ENCODE peak calls at places on chromosomes 5 and 9, in ten cellular contexts. G, N, D, I, S, W, C, V, J and P are unnamed samples.

GRCh38 chr5:150068472-150068871 is 17.9 kb downstream of the CSF1R start:
- DNase-seq in C (no peak), W (no peak), D (no peak), I (no peak), S (no peak), G (no peak), N (no peak), J (peak), V (no peak), P (no peak)

GRCh38 chr5:122053181-122054109 is 24.6 kb downstream of the LOX start:
- DNase-seq in N (peak), I (no peak), D (peak), G (peak), W (no peak), S (peak), V (no peak), J (no peak), C (no peak), P (no peak)

GRCh38 chr9:136840877-136841645 is 1.2 kb upstream of the AJM1 start:
- DNase-seq in I (peak), J (no peak), S (no peak), D (peak), G (no peak), W (peak), V (no peak), N (peak), C (peak), P (peak)

GRCh38 chr9:76593011-76593347 is 134.0 kb downstream of the GCNT1 start:
- DNase-seq in V (no peak), G (no peak), J (no peak), C (no peak), S (no peak), W (no peak), N (no peak), I (no peak), D (no peak), P (no peak)

GRCh38 chr9:127853312-127854168 is 918 bp downstream of the ENG start:
- DNase-seq in S (no peak), D (no peak), G (no peak), V (no peak), J (no peak), N (peak), W (no peak), C (no peak), I (peak), P (no peak)

GRCh38 chr9:82105729-82106128 is 117.2 kb downstream of the SPATA31D1 start:
- DNase-seq in G (no peak), S (no peak), N (no peak), J (no peak), I (no peak), W (no peak), D (no peak), C (no peak), V (no peak), P (no peak)

GRCh38 chr5:179404321-179405053 is 59.2 kb upstream of the ADAMTS2 start:
- DNase-seq in I (peak), J (no peak), W (peak), S (no peak), G (peak), D (peak), V (no peak), N (peak), C (peak), P (no peak)

GRCh38 chr5:12655675-12656074 is 751.4 kb upstream of the CTNND2 start:
- DNase-seq in C (no peak), W (no peak), I (no peak), N (no peak), G (no peak), S (no peak), V (no peak), D (no peak), J (no peak), P (no peak)

GRCh38 chr9:131773911-131774379 is 34.1 kb upstream of the RAPGEF1 start:
- DNase-seq in J (no peak), N (peak), V (no peak), S (no peak), C (no peak), G (no peak), D (peak), I (no peak), W (peak), P (peak)

GRCh38 chr9:132578367-132578932 is 4.0 kb upstream of the BARHL1 start:
- DNase-seq in N (no peak), D (no peak), G (no peak), J (no peak), S (no peak), V (no peak), C (no peak), I (no peak), W (no peak), P (no peak)

GRCh38 chr9:130901498-130902203 is 5.0 kb upstream of the QRFP start:
- DNase-seq in I (no peak), J (no peak), C (no peak), V (no peak), W (no peak), G (no peak), N (peak), S (no peak), D (no peak), P (no peak)

GRCh38 chr5:58357121-58357520 is 102.8 kb downstream of the PLK2 start:
- DNase-seq in I (no peak), V (no peak), G (no peak), W (no peak), J (no peak), N (peak), S (no peak), C (no peak), D (peak), P (no peak)

GRCh38 chr5:90909091-90909503 is 350.5 kb downstream of the ADGRV1 start:
- DNase-seq in G (no peak), S (no peak), J (no peak), C (no peak), N (peak), W (no peak), V (no peak), D (peak), I (no peak), P (peak)

GRCh38 chr5:147858520-147858919 is 20.0 kb upstream of the SCGB3A2 start:
- DNase-seq in J (no peak), G (no peak), D (no peak), I (no peak), N (no peak), S (no peak), C (no peak), W (no peak), V (no peak), P (no peak)

GRCh38 chr5:38393636-38394035 is 135.3 kb downstream of the EGFLAM start:
- DNase-seq in D (no peak), C (no peak), J (no peak), V (no peak), I (no peak), W (no peak), N (no peak), S (no peak), G (no peak), P (no peak)

GRCh38 chr9:104787306-104788015 is 23.5 kb downstream of the NIPSNAP3B start:
- DNase-seq in W (no peak), N (no peak), S (no peak), G (no peak), J (no peak), V (no peak), D (no peak), I (no peak), C (no peak), P (no peak)

GRCh38 chr5:141359790-141360426 is at the start of gene PCDHGB2:
- DNase-seq in D (peak), W (no peak), S (no peak), I (peak), C (no peak), V (no peak), G (no peak), J (no peak), N (peak), P (peak)
- TF ChIP-seq CTCF in D (peak), W (peak), S (peak), I (peak), C (peak), V (peak), G (no peak), J (peak), N (peak), P (peak)

GRCh38 chr9:106892632-106893031 is 29.7 kb downstream of the ZNF462 start:
- DNase-seq in G (no peak), W (no peak), C (no peak), N (peak), S (peak), I (peak), J (peak), D (peak), V (no peak), P (peak)

GRCh38 chr9:106890621-106891020 is 27.7 kb downstream of the ZNF462 start:
- DNase-seq in N (no peak), C (no peak), V (no peak), I (no peak), W (no peak), D (no peak), S (no peak), G (no peak), J (no peak), P (no peak)

GRCh38 chr9:106893088-106893487 is 30.1 kb downstream of the ZNF462 start:
- DNase-seq in W (no peak), G (no peak), V (no peak), S (no peak), D (peak), C (no peak), I (no peak), N (peak), J (no peak), P (no peak)

GRCh38 chr9:106888992-106889631 is 26.1 kb downstream of the ZNF462 start:
- DNase-seq in W (no peak), S (no peak), N (no peak), V (no peak), I (no peak), C (no peak), J (no peak), D (no peak), G (no peak), P (no peak)

GRCh38 chr9:106891286-106891685 is 28.3 kb downstream of the ZNF462 start:
- DNase-seq in N (peak), J (no peak), D (no peak), G (no peak), V (no peak), S (no peak), C (no peak), W (no peak), I (no peak), P (no peak)
- H3K4me3 ChIP-seq in N (no peak), J (no peak), D (no peak), G (no peak), V (no peak), S (no peak), C (no peak), W (no peak), I (no peak), P (no peak)

GRCh38 chr5:93586948-93587918 is 4.2 kb downstream of the NR2F1 start:
- DNase-seq in J (no peak), N (no peak), V (no peak), C (no peak), D (peak), S (no peak), W (no peak), G (no peak), I (peak), P (peak)
- TF ChIP-seq CTCF in J (no peak), N (no peak), V (no peak), C (no peak), D (no peak), S (no peak), W (no peak), G (no peak), I (no peak), P (no peak)

GRCh38 chr5:75142566-75143136 is 90.3 kb upstream of the GCNT4 start:
- DNase-seq in J (no peak), S (no peak), G (no peak), V (no peak), W (no peak), N (no peak), C (no peak), I (no peak), D (no peak), P (no peak)
- H3K4me3 ChIP-seq in J (no peak), S (no peak), G (no peak), V (no peak), W (no peak), N (no peak), C (no peak), I (no peak), D (no peak), P (no peak)

GRCh38 chr9:94127806-94128205 is 43.5 kb downstream of the PTPDC1 start:
- DNase-seq in I (no peak), W (no peak), S (no peak), C (no peak), V (no peak), J (no peak), D (no peak), G (no peak), N (no peak), P (no peak)
- TF ChIP-seq CTCF in I (no peak), W (no peak), S (no peak), C (no peak), V (no peak), J (no peak), D (no peak), G (no peak), N (no peak), P (no peak)

GRCh38 chr5:170360712-170361501 is 28.3 kb downstream of the KCNMB1 start:
- DNase-seq in D (no peak), C (no peak), V (no peak), G (no peak), J (no peak), I (no peak), N (no peak), W (peak), S (no peak), P (no peak)

GRCh38 chr5:170355601-170356098 is 33.5 kb downstream of the KCNMB1 start:
- DNase-seq in I (no peak), S (no peak), D (no peak), J (peak), N (no peak), C (no peak), V (no peak), W (peak), G (no peak), P (no peak)

GRCh38 chr5:170353946-170354345 is 35.2 kb downstream of the KCNMB1 start:
- DNase-seq in V (no peak), S (no peak), G (peak), C (no peak), J (peak), I (peak), N (no peak), W (no peak), D (no peak), P (no peak)

GRCh38 chr5:170361600-170361999 is 27.6 kb downstream of the KCNMB1 start:
- DNase-seq in C (no peak), G (no peak), N (no peak), J (no peak), I (no peak), D (no peak), W (peak), V (no peak), S (no peak), P (no peak)

GRCh38 chr5:170357853-170358497 is 31.2 kb downstream of the KCNMB1 start:
- DNase-seq in G (peak), D (no peak), W (no peak), I (no peak), C (no peak), N (no peak), S (peak), J (peak), V (peak), P (no peak)
- H3K4me3 ChIP-seq in G (no peak), D (no peak), W (no peak), I (no peak), C (no peak), N (no peak), S (no peak), J (no peak), V (no peak), P (no peak)

GRCh38 chr9:134377143-134377484 is 50.9 kb downstream of the RXRA start:
- DNase-seq in I (no peak), G (no peak), S (no peak), J (no peak), D (no peak), W (no peak), N (no peak), V (no peak), C (no peak), P (no peak)

GRCh38 chr9:134374301-134375010 is 48.2 kb downstream of the RXRA start:
- DNase-seq in I (peak), W (no peak), G (no peak), J (no peak), S (peak), D (no peak), V (no peak), N (no peak), C (no peak), P (no peak)

GRCh38 chr9:134376386-134377142 is 50.3 kb downstream of the RXRA start:
- DNase-seq in W (no peak), D (no peak), G (no peak), N (no peak), I (no peak), V (no peak), J (peak), C (no peak), S (peak), P (no peak)

GRCh38 chr9:134375011-134375390 is 48.7 kb downstream of the RXRA start:
- DNase-seq in G (no peak), D (no peak), S (peak), I (no peak), J (peak), V (no peak), W (no peak), C (no peak), N (peak), P (no peak)

DNA sequence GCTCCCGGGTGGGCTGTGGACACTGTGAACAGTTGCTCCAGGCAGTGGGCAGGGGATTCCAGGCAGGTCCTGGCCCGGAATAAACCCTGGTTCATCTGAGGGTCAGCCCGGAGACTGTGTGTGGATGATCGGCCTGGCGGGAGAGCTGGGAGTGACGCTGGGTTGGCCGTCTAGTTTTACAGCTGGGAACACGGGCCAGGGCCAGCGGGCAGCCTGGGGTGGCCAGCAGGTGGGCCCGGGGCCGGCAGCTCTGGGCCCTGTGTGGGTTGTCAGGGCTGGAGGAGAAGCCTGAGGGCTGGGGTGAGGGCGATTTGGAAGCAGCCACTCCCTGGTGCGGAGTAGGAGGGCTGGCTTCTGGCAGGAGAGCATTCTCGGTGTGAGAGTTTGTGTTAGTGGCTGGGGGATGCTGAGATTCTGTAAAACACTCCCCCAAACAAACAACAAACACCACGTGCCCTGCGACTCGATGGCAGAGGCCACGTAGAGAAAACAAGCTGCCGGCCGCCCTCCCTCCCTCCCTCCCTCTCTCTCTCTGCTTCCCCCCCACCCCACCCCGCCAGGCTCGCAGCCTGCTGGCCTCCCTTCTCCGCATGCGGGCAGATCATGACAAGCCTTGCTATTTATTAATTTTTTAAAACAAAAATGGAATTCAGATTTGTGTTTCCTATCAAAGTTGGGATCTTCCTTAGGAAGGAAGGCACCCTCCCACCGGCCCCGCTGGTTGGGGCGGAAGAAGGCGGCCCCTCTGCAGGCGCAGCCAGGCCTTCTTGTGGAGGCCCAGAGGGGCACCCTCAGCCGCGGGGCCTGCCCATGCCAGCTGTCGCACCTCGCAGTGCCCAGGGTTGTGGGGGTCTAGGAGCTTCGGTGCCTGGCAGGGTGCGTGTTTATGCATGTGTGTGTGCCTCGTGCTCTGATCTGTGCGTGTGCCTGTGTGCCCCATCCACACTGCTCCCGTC is 49.5 kb downstream of the RXRA start:
- DNase-seq in D (no peak), W (no peak), I (peak), J (peak), N (peak), V (no peak), G (no peak), S (peak), C (no peak), P (peak)
- TF ChIP-seq CTCF in D (no peak), W (no peak), I (no peak), J (no peak), N (no peak), V (no peak), G (no peak), S (peak), C (no peak), P (no peak)

GRCh38 chr9:27112235-27112634 is 3.2 kb downstream of the TEK start:
- DNase-seq in C (no peak), G (no peak), N (no peak), J (no peak), I (no peak), D (no peak), V (no peak), S (no peak), W (no peak), P (no peak)

GRCh38 chr9:27108981-27109541 is at the start of gene TEK:
- DNase-seq in N (peak), S (no peak), D (peak), J (no peak), C (no peak), G (no peak), W (no peak), V (no peak), I (no peak), P (no peak)

GRCh38 chr9:27110181-27110580 is 1.2 kb downstream of the TEK start:
- DNase-seq in S (no peak), V (no peak), J (no peak), D (no peak), W (no peak), N (no peak), G (no peak), C (no peak), I (no peak), P (no peak)

GRCh38 chr9:27107241-27107640 is 1.8 kb upstream of the TEK start:
- DNase-seq in W (no peak), N (no peak), I (no peak), J (no peak), C (no peak), V (no peak), G (no peak), D (no peak), S (no peak), P (no peak)

DNA sequence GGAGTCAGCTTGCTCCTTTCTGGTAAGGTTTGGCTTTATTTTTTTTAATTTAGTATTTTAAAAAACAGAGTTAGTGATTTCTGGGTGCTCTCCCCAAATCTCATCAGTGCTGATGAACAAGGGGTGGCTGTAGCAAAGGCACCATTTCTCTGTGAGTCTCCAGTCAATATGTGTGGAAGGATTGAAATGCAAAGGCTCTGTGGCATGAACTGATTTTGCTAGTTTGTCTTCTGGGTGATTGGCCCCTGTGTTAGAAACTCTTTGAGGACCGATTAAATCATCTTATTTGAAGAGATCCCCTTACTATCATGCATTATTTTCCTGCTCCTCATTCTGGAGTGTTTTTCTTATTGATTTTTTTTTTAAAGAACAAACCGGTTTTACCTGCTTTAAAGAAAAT is 596 bp downstream of the TEK start:
- DNase-seq in S (no peak), W (no peak), N (no peak), C (no peak), I (no peak), G (no peak), D (no peak), V (no peak), J (no peak), P (no peak)
- H3K4me3 ChIP-seq in S (peak), W (peak), N (peak), C (peak), I (no peak), G (no peak), D (peak), V (peak), J (peak), P (peak)

GRCh38 chr9:29290519-29290918 is 1717.2 kb upstream of the C9orf72 start:
- DNase-seq in V (no peak), D (no peak), W (no peak), I (no peak), S (no peak), G (no peak), J (no peak), N (no peak), C (no peak), P (no peak)

GRCh38 chr9:29289365-29289764 is 1716.1 kb upstream of the C9orf72 start:
- DNase-seq in C (no peak), D (no peak), I (no peak), N (no peak), W (no peak), G (no peak), V (no peak), J (no peak), S (no peak), P (no peak)

GRCh38 chr9:29285818-29286217 is 1712.5 kb upstream of the C9orf72 start:
- DNase-seq in N (no peak), C (no peak), G (no peak), W (no peak), D (no peak), S (no peak), V (no peak), J (no peak), I (no peak), P (peak)
- TF ChIP-seq CTCF in N (no peak), C (peak), G (no peak), W (peak), D (no peak), S (no peak), V (no peak), J (no peak), I (peak), P (no peak)

GRCh38 chr5:159049844-159050318 is 49.8 kb downstream of the EBF1 start:
- DNase-seq in W (no peak), J (no peak), N (peak), D (peak), V (no peak), C (no peak), G (no peak), S (no peak), I (peak), P (peak)
- H3K4me3 ChIP-seq in W (no peak), J (peak), N (peak), D (no peak), V (peak), C (no peak), G (no peak), S (peak), I (no peak), P (no peak)